ENCODE peak calls at places on chromosomes 5 and 9, in four cellular contexts. D, T, Y and C are unnamed samples.

GRCh38 chr5:175319199-175319598 is 124.8 kb downstream of the DRD1 start:
- DNase-seq in D (no peak), T (no peak), Y (no peak), C (no peak)

GRCh38 chr9:97714435-97714834 is 17.3 kb upstream of the XPA start:
- DNase-seq in D (no peak), T (no peak), Y (no peak), C (peak; percentile 74)

GRCh38 chr5:1834721-1835425 is 33.7 kb downstream of the NDUFS6 start:
- DNase-seq in D (no peak), T (no peak), Y (no peak), C (no peak)

GRCh38 chr5:149489605-149490037 is 61.6 kb downstream of the CSNK1A1 start:
- DNase-seq in D (no peak), T (no peak), Y (no peak), C (no peak)

GRCh38 chr5:30607301-30607700 is 586.2 kb upstream of the CDH6 start:
- DNase-seq in D (peak; percentile 92), T (peak; percentile 18), Y (no peak), C (no peak)

GRCh38 chr9:130897848-130898551 is 1.4 kb upstream of the QRFP start:
- DNase-seq in D (no peak), T (no peak), Y (no peak), C (no peak)

GRCh38 chr5:23483090-23483489 is 24.3 kb upstream of the PRDM9 start:
- DNase-seq in D (no peak), T (no peak), Y (no peak), C (no peak)

GRCh38 chr5:179217356-179217755 is 127.9 kb downstream of the ADAMTS2 start:
- DNase-seq in D (no peak), T (no peak), Y (no peak), C (no peak)

GRCh38 chr5:102229685-102230084 is 66.4 kb downstream of the SLCO4C1 start:
- DNase-seq in D (no peak), T (no peak), Y (no peak), C (no peak)

GRCh38 chr5:175120412-175120811 is 323.6 kb downstream of the DRD1 start:
- DNase-seq in D (no peak), T (no peak), Y (no peak), C (no peak)

GRCh38 chr5:55540024-55540423 is 5.3 kb upstream of the PLPP1 start:
- DNase-seq in D (no peak), T (no peak), Y (no peak), C (no peak)

GRCh38 chr5:91194861-91195460 is 188.2 kb downstream of the ARRDC3 start:
- DNase-seq in D (no peak), T (peak; percentile 64), Y (no peak), C (no peak)

GRCh38 chr5:143432658-143433239 is 29.3 kb upstream of the NR3C1 start:
- DNase-seq in D (no peak), T (no peak), Y (no peak), C (no peak)

GRCh38 chr5:138352722-138353549 is 451 bp downstream of the KDM3B start:
- DNase-seq in D (peak; percentile 82), T (peak; percentile 67), Y (peak; percentile 79), C (peak; percentile 71)

GRCh38 chr9:81861644-81862043 is 66.6 kb upstream of the SPATA31D4 start:
- DNase-seq in D (no peak), T (no peak), Y (no peak), C (no peak)

GRCh38 chr9:23412458-23412857 is 413.6 kb downstream of the ELAVL2 start:
- DNase-seq in D (no peak), T (no peak), Y (no peak), C (no peak)

GRCh38 chr9:115254781-115255180 is 136.8 kb upstream of the TNC start:
- DNase-seq in D (no peak), T (no peak), Y (no peak), C (no peak)

GRCh38 chr9:132670359-132670815 is at the start of gene GTF3C4:
- DNase-seq in D (no peak), T (peak; percentile 87), Y (peak; percentile 92), C (peak; percentile 79)

GRCh38 chr5:124162782-124163532 is 583.5 kb downstream of the ZNF608 start:
- DNase-seq in D (no peak), T (no peak), Y (no peak), C (no peak)

GRCh38 chr5:119396265-119396664 is 40.4 kb downstream of the TNFAIP8 start:
- DNase-seq in D (no peak), T (no peak), Y (no peak), C (no peak)

GRCh38 chr9:77469515-77470197 is 178.5 kb downstream of the GNA14 start:
- DNase-seq in D (no peak), T (no peak), Y (no peak), C (no peak)

GRCh38 chr9:5288591-5288990 is 15.9 kb downstream of the RLN2 start:
- DNase-seq in D (no peak), T (no peak), Y (no peak), C (no peak)

GRCh38 chr5:76202182-76202581 is 119.0 kb downstream of the SV2C start:
- DNase-seq in D (no peak), T (no peak), Y (no peak), C (no peak)

GRCh38 chr5:79055017-79055416 is 14.5 kb downstream of the DMGDH start:
- DNase-seq in D (no peak), T (no peak), Y (no peak), C (no peak)

GRCh38 chr5:94423411-94423810 is 195.0 kb downstream of the KIAA0825 start:
- DNase-seq in D (peak; percentile 55), T (no peak), Y (no peak), C (no peak)

GRCh38 chr9:123305879-123306278 is 37.5 kb upstream of the STRBP start:
- DNase-seq in D (no peak), T (no peak), Y (no peak), C (no peak)

GRCh38 chr5:151095341-151096000 is 14.6 kb upstream of the TNIP1 start:
- DNase-seq in D (peak; percentile 47), T (no peak), Y (no peak), C (peak; percentile 81)

GRCh38 chr5:150624334-150625163 is 15.9 kb upstream of the SYNPO start:
- DNase-seq in D (no peak), T (peak; percentile 56), Y (peak; percentile 77), C (peak; percentile 66)

GRCh38 chr9:93060746-93061259 is 2.3 kb downstream of the SUSD3 start:
- DNase-seq in D (no peak), T (no peak), Y (no peak), C (no peak)

GRCh38 chr5:133818869-133819600 is 149.4 kb downstream of the C5orf15 start:
- DNase-seq in D (no peak), T (no peak), Y (no peak), C (no peak)

GRCh38 chr9:93600504-93600903 is 24.1 kb downstream of the PHF2 start:
- DNase-seq in D (peak; percentile 28), T (no peak), Y (peak; percentile 52), C (no peak)

GRCh38 chr9:112020680-112021596 is 124.3 kb downstream of the UGCG start:
- DNase-seq in D (no peak), T (no peak), Y (no peak), C (no peak)

GRCh38 chr5:113615708-113616107 is 102.2 kb downstream of the YTHDC2 start:
- DNase-seq in D (peak; percentile 25), T (no peak), Y (no peak), C (no peak)

GRCh38 chr5:54531536-54531935 is 14.0 kb downstream of the SNX18 start:
- DNase-seq in D (no peak), T (no peak), Y (no peak), C (no peak)

GRCh38 chr9:83933804-83934203 is 12.6 kb upstream of the KIF27 start:
- DNase-seq in D (no peak), T (no peak), Y (peak; percentile 68), C (no peak)

DNA sequence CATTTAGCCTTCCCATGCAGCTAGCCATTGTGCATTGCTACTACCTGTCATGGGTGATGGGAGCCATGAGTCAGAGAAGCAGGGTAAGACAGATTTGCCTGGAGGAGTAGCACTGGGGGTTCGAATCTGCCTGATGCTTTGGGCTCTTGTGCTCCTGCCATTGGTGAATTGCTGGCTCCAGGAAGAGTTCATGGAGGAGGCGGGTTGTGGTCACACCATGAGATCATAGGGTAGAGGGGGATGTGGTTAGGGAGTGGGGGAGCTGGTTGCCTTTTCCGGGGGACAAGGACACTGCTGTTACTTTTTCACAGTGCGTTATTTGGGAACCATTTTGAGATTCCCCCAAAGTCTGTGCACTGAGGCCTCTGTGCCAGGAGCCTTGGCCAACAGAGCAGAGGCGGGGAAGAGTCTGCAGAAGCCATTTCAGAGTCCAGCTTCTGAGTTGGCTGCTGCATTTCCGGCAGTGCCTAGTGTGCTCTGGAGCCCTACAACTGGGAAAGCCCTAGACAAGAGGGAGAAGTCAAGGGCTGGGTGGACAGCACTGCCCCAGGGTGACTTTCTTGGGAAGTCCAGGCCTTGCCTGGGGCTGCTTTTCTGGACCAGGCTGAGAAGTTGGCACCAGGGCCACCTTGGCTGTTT is 6.2 kb downstream of the ANGPTL2 start:
- DNase-seq in D (no peak), T (no peak), Y (no peak), C (no peak)
- H3K4me1 ChIP-seq in D (peaks cover 8% of the 10 kb centered on the region), T (no peaks in the 10 kb centered on the region), Y (peaks cover 82% of the 10 kb centered on the region), C (peaks cover 11% of the 10 kb centered on the region)

DNA sequence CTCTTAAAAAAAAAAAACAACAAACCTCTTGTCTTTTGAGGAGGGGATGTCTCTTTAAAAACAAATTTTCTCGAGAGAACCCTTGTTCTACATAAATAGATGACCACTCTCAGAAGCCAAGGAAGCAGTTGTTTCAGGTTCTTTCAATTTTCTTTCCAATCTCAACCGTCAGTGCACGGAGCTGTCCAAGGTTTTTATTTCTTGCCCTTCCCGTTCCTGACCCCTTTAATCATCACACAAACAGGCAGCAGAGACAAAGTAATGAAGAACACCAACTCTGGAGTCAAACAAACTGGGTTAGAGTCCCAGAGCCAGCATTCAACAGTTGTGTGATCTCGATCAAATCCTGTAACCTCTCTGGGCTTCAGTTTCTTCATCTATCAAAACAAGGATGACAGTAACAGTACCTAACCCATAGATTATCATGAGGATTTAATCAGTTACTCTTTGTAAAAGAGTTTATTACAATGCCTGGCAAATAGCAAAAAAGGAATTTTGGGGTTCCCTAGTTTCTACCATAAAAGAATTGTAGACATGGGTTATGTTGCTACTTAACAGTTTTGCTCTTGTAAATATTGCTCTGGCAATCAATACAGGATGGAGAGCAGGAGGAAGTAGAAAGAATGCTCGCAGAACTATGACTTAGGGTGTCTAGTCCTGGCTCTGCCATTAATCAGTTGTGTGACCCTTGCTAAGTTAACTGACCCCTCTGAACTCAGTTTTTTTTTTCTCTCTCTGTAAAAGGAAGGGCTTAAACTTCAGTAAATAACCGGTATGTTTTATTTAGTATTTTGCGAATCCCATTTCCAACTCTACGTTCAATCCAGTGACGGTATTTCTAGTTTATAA is 1.0 kb upstream of the NIM1K start:
- DNase-seq in D (peak; percentile 40), T (no peak), Y (no peak), C (peak; percentile 8)
- H3K4me1 ChIP-seq in D (peaks cover 2% of the 10 kb centered on the region), T (no peaks in the 10 kb centered on the region), Y (peaks cover 10% of the 10 kb centered on the region), C (peaks cover 4% of the 10 kb centered on the region)

GRCh38 chr9:129494113-129494789 is 126.7 kb downstream of the C9orf50 start:
- DNase-seq in D (no peak), T (no peak), Y (peak; percentile 33), C (peak; percentile 66)
- H3K4me1 ChIP-seq in D (peaks cover 13% of the 10 kb centered on the region), T (peaks cover 29% of the 10 kb centered on the region), Y (peaks cover 40% of the 10 kb centered on the region), C (peaks cover 55% of the 10 kb centered on the region)

GRCh38 chr5:7533941-7534340 is 138.0 kb downstream of the ADCY2 start:
- DNase-seq in D (peak; percentile 54), T (no peak), Y (no peak), C (no peak)
- H3K4me1 ChIP-seq in D (no peaks in the 10 kb centered on the region), T (no peaks in the 10 kb centered on the region), Y (peaks cover 3% of the 10 kb centered on the region), C (no peaks in the 10 kb centered on the region)

GRCh38 chr5:173615884-173616576 is 420 bp downstream of the BOD1 start:
- DNase-seq in D (peak; percentile 90), T (peak; percentile 77), Y (peak; percentile 81), C (peak; percentile 75)
- H3K4me1 ChIP-seq in D (peaks cover 6% of the 10 kb centered on the region), T (peaks cover 17% of the 10 kb centered on the region), Y (peaks cover 53% of the 10 kb centered on the region), C (peaks cover 20% of the 10 kb centered on the region)